ENCODE peak calls at places on chromosomes 5 and 9, in nine cellular contexts. O is head of caudate nucleus; A is stimulated activated CD4-positive, alpha-beta T cell treated with anti-CD3 and anti-CD28 coated beads, Interleukin-1b, Interleukin-23, amount 100 ng/mL, for 24 hours; D is AG08395; B is GM04503; G is GM23338; S is Caki2; M is amniotic stem cell; C is lung microvascular endothelial cell. P is an unnamed sample.

GRCh38 chr5:14343376-14343775 is 200.2 kb downstream of the TRIO start:
- DNase-seq in O (no peak), A (no peak), D (no peak), B (no peak), G (no peak), S (no peak), M (no peak), C (no peak), P (no peak)

GRCh38 chr9:82234160-82234943 is 245.8 kb downstream of the SPATA31D1 start:
- DNase-seq in O (no peak), A (no peak), D (no peak), B (no peak), G (no peak), S (no peak), M (no peak), C (no peak), P (no peak)

GRCh38 chr5:16345454-16345853 is 120.1 kb downstream of the ZNF622 start:
- DNase-seq in O (no peak), A (no peak), D (no peak), B (no peak), G (peak), S (no peak), M (no peak), C (no peak), P (peak)

GRCh38 chr5:19978466-19978865 is 9.5 kb downstream of the CDH18 start:
- DNase-seq in O (no peak), A (no peak), D (no peak), B (no peak), G (no peak), S (no peak), M (no peak), C (no peak), P (no peak)

GRCh38 chr5:15774632-15775031 is 274.7 kb downstream of the FBXL7 start:
- DNase-seq in O (no peak), A (no peak), D (no peak), B (no peak), G (peak), S (no peak), M (no peak), C (no peak), P (no peak)

GRCh38 chr5:56273376-56274005 is 40.4 kb upstream of the ANKRD55 start:
- DNase-seq in O (no peak), A (no peak), D (no peak), B (no peak), G (no peak), S (no peak), M (no peak), C (peak), P (no peak)

GRCh38 chr9:98541684-98542230 is 167.0 kb downstream of the GABBR2 start:
- DNase-seq in O (no peak), A (no peak), D (no peak), B (no peak), G (no peak), S (no peak), M (no peak), C (no peak), P (no peak)

GRCh38 chr9:121720311-121720991 is 69.0 kb downstream of the DAB2IP start:
- DNase-seq in O (no peak), A (no peak), D (no peak), B (no peak), G (no peak), S (peak), M (no peak), C (no peak), P (no peak)

GRCh38 chr9:3525836-3526165 is at the start of gene RFX3:
- DNase-seq in O (peak), A (peak), D (peak), B (peak), G (peak), S (peak), M (peak), C (peak), P (peak)

GRCh38 chr5:55959208-55959607 is 35.6 kb downstream of the IL6ST start:
- DNase-seq in O (no peak), A (no peak), D (no peak), B (no peak), G (no peak), S (no peak), M (no peak), C (no peak), P (no peak)

GRCh38 chr5:159874308-159874707 is 42.0 kb upstream of the ADRA1B start:
- DNase-seq in O (no peak), A (no peak), D (no peak), B (no peak), G (no peak), S (peak), M (no peak), C (no peak), P (no peak)

GRCh38 chr5:173969167-173970049 is 19.6 kb upstream of the C5orf47 start:
- DNase-seq in O (no peak), A (no peak), D (peak), B (no peak), G (no peak), S (peak), M (peak), C (no peak), P (no peak)

GRCh38 chr9:113775714-113776113 is 100.4 kb upstream of the ZNF618 start:
- DNase-seq in O (no peak), A (no peak), D (no peak), B (no peak), G (no peak), S (no peak), M (no peak), C (no peak), P (no peak)

GRCh38 chr9:93962561-93963440 is 7.6 kb upstream of the BARX1 start:
- DNase-seq in O (peak), A (peak), D (peak), B (peak), G (peak), S (peak), M (peak), C (peak), P (peak)

GRCh38 chr5:43658499-43658898 is 55.5 kb downstream of the NNT start:
- DNase-seq in O (no peak), A (no peak), D (peak), B (peak), G (no peak), S (peak), M (peak), C (no peak), P (no peak)

GRCh38 chr5:57163553-57164006 is 10.3 kb upstream of the GPBP1 start:
- DNase-seq in O (no peak), A (no peak), D (no peak), B (no peak), G (no peak), S (no peak), M (no peak), C (no peak), P (no peak)

GRCh38 chr5:101346906-101347305 is 443.8 kb upstream of the ST8SIA4 start:
- DNase-seq in O (no peak), A (no peak), D (no peak), B (no peak), G (peak), S (no peak), M (no peak), C (no peak), P (no peak)

GRCh38 chr5:163407034-163407652 is 30.3 kb upstream of the CCNG1 start:
- DNase-seq in O (no peak), A (no peak), D (peak), B (no peak), G (no peak), S (no peak), M (no peak), C (no peak), P (no peak)

GRCh38 chr5:143395638-143396352 is 7.7 kb downstream of the NR3C1 start:
- DNase-seq in O (no peak), A (no peak), D (no peak), B (no peak), G (no peak), S (no peak), M (no peak), C (no peak), P (peak)

GRCh38 chr5:106876665-106877194 is 794.0 kb downstream of the EFNA5 start:
- DNase-seq in O (no peak), A (no peak), D (no peak), B (no peak), G (peak), S (no peak), M (no peak), C (peak), P (peak)

GRCh38 chr5:18072600-18072999 is 438.3 kb downstream of the TAF11L14 start:
- DNase-seq in O (no peak), A (no peak), D (no peak), B (no peak), G (no peak), S (no peak), M (no peak), C (no peak), P (no peak)

GRCh38 chr9:19130436-19130835 is 3.1 kb upstream of the PLIN2 start:
- DNase-seq in O (no peak), A (no peak), D (no peak), B (no peak), G (peak), S (no peak), M (no peak), C (no peak), P (no peak)

P was measured in ACHN.